ENCODE peak calls at places on chromosomes 11 and 22, in eight cellular contexts. K, P, H, F, W, V, A and Q are unnamed samples.

GRCh38 chr22:35649026-35649553 is 844 bp downstream of the APOL6 start:
- DNase-seq in K (no peak), P (no peak), H (no peak), F (no peak), W (no peak), V (no peak), A (no peak), Q (no peak)

GRCh38 chr11:56045538-56045937 is 18.1 kb downstream of the OR5AS1 start:
- DNase-seq in K (no peak), P (no peak), H (no peak), F (no peak), W (no peak), V (no peak), A (no peak), Q (no peak)

GRCh38 chr11:4194889-4195288 is 100.3 kb downstream of the RRM1 start:
- DNase-seq in K (no peak), P (no peak), H (no peak), F (no peak), W (no peak), V (no peak), A (no peak), Q (no peak)

GRCh38 chr11:8839957-8840945 is 70.7 kb upstream of the AKIP1 start:
- DNase-seq in K (no peak), P (peak), H (no peak), F (no peak), W (peak), V (no peak), A (peak), Q (no peak)

GRCh38 chr11:7909585-7910325 is 21.3 kb downstream of the OR10A6 start:
- DNase-seq in K (no peak), P (no peak), H (no peak), F (no peak), W (no peak), V (no peak), A (no peak), Q (no peak)

GRCh38 chr11:34566209-34566551 is 52.6 kb upstream of the ELF5 start:
- DNase-seq in K (no peak), P (no peak), H (no peak), F (no peak), W (no peak), V (no peak), A (no peak), Q (no peak)

GRCh38 chr11:130780437-130780836 is 135.8 kb downstream of the SNX19 start:
- DNase-seq in K (no peak), P (no peak), H (no peak), F (no peak), W (no peak), V (no peak), A (no peak), Q (no peak)

GRCh38 chr22:28906312-28906711 is 22.9 kb downstream of the ZNRF3 start:
- DNase-seq in K (no peak), P (no peak), H (no peak), F (no peak), W (no peak), V (no peak), A (no peak), Q (no peak)

GRCh38 chr22:26079009-26079408 is 90.3 kb upstream of the SEZ6L start:
- DNase-seq in K (no peak), P (no peak), H (no peak), F (no peak), W (no peak), V (no peak), A (no peak), Q (no peak)

GRCh38 chr11:132817387-132817786 is 714.9 kb downstream of the OPCML start:
- DNase-seq in K (no peak), P (no peak), H (no peak), F (no peak), W (no peak), V (no peak), A (no peak), Q (no peak)

GRCh38 chr22:42994917-42995562 is 19.9 kb downstream of the PACSIN2 start:
- DNase-seq in K (no peak), P (no peak), H (no peak), F (peak), W (peak), V (no peak), A (no peak), Q (peak)

GRCh38 chr22:40721266-40721665 is 42.0 kb downstream of the MCHR1 start:
- DNase-seq in K (no peak), P (peak), H (no peak), F (peak), W (no peak), V (no peak), A (peak), Q (no peak)

GRCh38 chr11:47514825-47515647 is 37.9 kb downstream of the CELF1 start:
- DNase-seq in K (no peak), P (no peak), H (peak), F (peak), W (no peak), V (no peak), A (no peak), Q (no peak)

GRCh38 chr11:1073261-1073724 is 1.4 kb upstream of the MUC2 start:
- DNase-seq in K (no peak), P (no peak), H (no peak), F (peak), W (peak), V (peak), A (no peak), Q (no peak)

GRCh38 chr22:47990486-47990885 is 1228.0 kb downstream of the TBC1D22A start:
- DNase-seq in K (no peak), P (no peak), H (no peak), F (no peak), W (no peak), V (no peak), A (no peak), Q (no peak)

GRCh38 chr11:45663486-45664375 is 1.7 kb downstream of the CHST1 start:
- DNase-seq in K (no peak), P (peak), H (no peak), F (peak), W (no peak), V (no peak), A (no peak), Q (no peak)

GRCh38 chr11:36945384-36945783 is 347.3 kb upstream of the RAG2 start:
- DNase-seq in K (no peak), P (no peak), H (no peak), F (no peak), W (no peak), V (no peak), A (no peak), Q (no peak)

GRCh38 chr11:1730230-1730629 is 20.2 kb downstream of the IFITM10 start:
- DNase-seq in K (no peak), P (no peak), H (no peak), F (no peak), W (no peak), V (no peak), A (no peak), Q (no peak)